ENCODE peak calls at places on chromosomes 6 and 20, in seven cellular contexts. P is left ventricle myocardium inferior, N is stomach, Q is pancreas, R is aorta, C is AG04450, A is lower lobe of right lung. W is an unnamed sample.
A peak's percentile ranks its signal among the peaks of the same experiment; 100 is the strongest.

GRCh38 chr20:49237531-49237930 is 18.3 kb downstream of the DDX27 start:
- DNase-seq in P (no peak), N (no peak), Q (no peak), R (no peak), C (no peak), A (no peak), W (no peak)

GRCh38 chr6:30206152-30206551 is 7.1 kb downstream of the TRIM26 start:
- DNase-seq in P (no peak), N (no peak), Q (no peak), R (no peak), C (no peak), A (no peak), W (no peak)

GRCh38 chr6:152462716-152463115 is 174.4 kb downstream of the SYNE1 start:
- DNase-seq in P (no peak), N (no peak), Q (no peak), R (no peak), C (no peak), A (no peak), W (no peak)

GRCh38 chr6:79984261-79984660 is 20.2 kb upstream of the TTK start:
- DNase-seq in P (no peak), N (no peak), Q (no peak), R (no peak), C (no peak), A (no peak), W (no peak)

GRCh38 chr6:13452346-13453171 is 34.8 kb downstream of the GFOD1 start:
- DNase-seq in P (no peak), N (no peak), Q (no peak), R (no peak), C (no peak), A (no peak), W (no peak)

GRCh38 chr6:35142578-35142977 is 1.4 kb upstream of the TCP11 start:
- DNase-seq in P (no peak), N (no peak), Q (no peak), R (no peak), C (no peak), A (no peak), W (no peak)

GRCh38 chr6:29647927-29648642 is 8.8 kb upstream of the MOG start:
- DNase-seq in P (no peak), N (no peak), Q (no peak), R (no peak), C (no peak), A (no peak), W (no peak)

GRCh38 chr6:18242062-18242851 is 22.1 kb downstream of the DEK start:
- DNase-seq in P (no peak), N (no peak), Q (no peak), R (no peak), C (peak; percentile 56), A (no peak), W (peak; percentile 74)

GRCh38 chr20:18258126-18258860 is 30.0 kb upstream of the ZNF133 start:
- DNase-seq in P (no peak), N (no peak), Q (no peak), R (no peak), C (no peak), A (no peak), W (no peak)

GRCh38 chr6:132814716-132815570 is 574 bp downstream of the RPS12 start:
- DNase-seq in P (no peak), N (no peak), Q (no peak), R (no peak), C (no peak), A (peak; percentile 57), W (no peak)

GRCh38 chr6:45052325-45052724 is 275.8 kb upstream of the RUNX2 start:
- DNase-seq in P (no peak), N (no peak), Q (no peak), R (no peak), C (no peak), A (no peak), W (no peak)

GRCh38 chr20:46088409-46089075 is 1.2 kb downstream of the NCOA5 start:
- DNase-seq in P (no peak), N (no peak), Q (no peak), R (no peak), C (no peak), A (no peak), W (no peak)

GRCh38 chr6:44263357-44264100 is 1.8 kb downstream of the NFKBIE start:
- DNase-seq in P (no peak), N (no peak), Q (no peak), R (no peak), C (no peak), A (no peak), W (no peak)

GRCh38 chr6:36751833-36752186 is 54.2 kb downstream of the RAB44 start:
- DNase-seq in P (no peak), N (no peak), Q (no peak), R (no peak), C (no peak), A (no peak), W (no peak)

GRCh38 chr6:104325341-104326172 is 534.2 kb downstream of the HACE1 start:
- DNase-seq in P (no peak), N (no peak), Q (no peak), R (no peak), C (no peak), A (no peak), W (no peak)

GRCh38 chr20:63224272-63225081 is 8.5 kb upstream of the YTHDF1 start:
- DNase-seq in P (peak; percentile 60), N (peak; percentile 74), Q (peak; percentile 87), R (peak; percentile 52), C (no peak), A (peak; percentile 34), W (no peak)

GRCh38 chr6:76481101-76481500 is 408.6 kb upstream of the IMPG1 start:
- DNase-seq in P (no peak), N (no peak), Q (no peak), R (no peak), C (no peak), A (no peak), W (no peak)
- H3K9me3 ChIP-seq in P (peaks cover 79% of the 10 kb centered on the region), N (peaks cover 13% of the 10 kb centered on the region), Q (no peaks in the 10 kb centered on the region), R (peaks cover 2% of the 10 kb centered on the region), C (peaks cover 17% of the 10 kb centered on the region), A (no peaks in the 10 kb centered on the region), W (no peaks in the 10 kb centered on the region)

GRCh38 chr20:38167466-38167850 is 2.4 kb upstream of the TGM2 start:
- DNase-seq in P (no peak), N (no peak), Q (no peak), R (no peak), C (no peak), A (no peak), W (no peak)

GRCh38 chr20:38166707-38167233 is 1.7 kb upstream of the TGM2 start:
- DNase-seq in P (no peak), N (no peak), Q (no peak), R (no peak), C (no peak), A (no peak), W (no peak)

GRCh38 chr20:38169636-38170035 is 4.6 kb upstream of the TGM2 start:
- DNase-seq in P (no peak), N (no peak), Q (no peak), R (no peak), C (no peak), A (no peak), W (no peak)

GRCh38 chr20:38168791-38169589 is 3.9 kb upstream of the TGM2 start:
- DNase-seq in P (no peak), N (peak; percentile 30), Q (no peak), R (no peak), C (no peak), A (peak; percentile 78), W (no peak)

DNA sequence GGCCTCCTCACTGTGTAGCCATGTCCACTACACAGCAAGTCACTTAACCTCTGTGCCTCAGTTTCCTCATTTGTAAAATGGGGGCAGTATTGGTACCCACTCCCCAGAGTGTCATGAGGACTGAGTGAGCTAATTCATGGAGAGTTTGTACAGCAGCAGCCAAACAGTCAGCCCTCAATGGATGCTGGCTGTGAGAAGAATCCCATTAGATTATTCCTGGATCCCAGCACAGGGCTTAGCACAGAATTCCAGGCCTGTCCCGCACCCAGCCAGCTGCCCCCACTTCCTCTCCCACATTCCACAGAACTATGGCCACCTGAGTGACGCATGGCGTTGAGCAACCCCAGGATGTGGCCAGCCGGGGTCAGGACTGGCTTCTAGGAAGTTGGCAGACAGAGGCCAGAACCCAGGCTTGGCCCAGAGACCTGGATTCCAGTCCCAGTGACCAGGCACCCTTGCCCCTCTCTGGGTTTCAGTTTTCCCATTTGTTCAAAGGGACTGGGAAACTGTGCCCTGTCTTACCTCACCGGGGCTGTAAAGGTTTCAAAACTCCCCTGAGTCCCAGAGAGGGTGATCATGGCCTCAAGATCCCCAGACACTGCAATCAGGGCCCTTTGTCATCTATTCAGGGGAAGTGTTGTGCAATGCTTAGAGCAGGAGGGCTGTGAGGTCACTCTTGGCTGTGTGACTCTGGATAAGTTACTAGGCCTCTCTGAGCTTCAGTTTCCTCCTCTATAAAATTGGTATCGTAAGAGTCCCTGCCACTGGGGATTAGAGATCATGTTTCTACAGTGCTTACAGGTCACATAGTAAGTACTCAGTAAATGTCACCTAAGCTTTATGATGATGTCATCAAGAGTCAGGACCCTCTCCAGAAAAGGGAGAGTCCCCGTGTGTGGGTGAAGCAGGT is 3.0 kb upstream of the TGM2 start:
- DNase-seq in P (peak; percentile 78), N (peak; percentile 51), Q (no peak), R (peak; percentile 93), C (peak; percentile 70), A (peak; percentile 82), W (peak; percentile 100)
- H3K27ac ChIP-seq in P (peak overlapping the region; percentile 66), N (no peak overlapping the region), Q (no peak overlapping the region), R (no peak overlapping the region), C (peak overlapping the region; percentile 91), A (peak overlapping the region; percentile 79), W (peak overlapping the region; percentile 97)

GRCh38 chr6:21450628-21451027 is 142.9 kb upstream of the SOX4 start:
- DNase-seq in P (no peak), N (no peak), Q (no peak), R (no peak), C (no peak), A (no peak), W (no peak)

GRCh38 chr6:21448485-21449109 is 145.0 kb upstream of the SOX4 start:
- DNase-seq in P (no peak), N (no peak), Q (no peak), R (no peak), C (no peak), A (no peak), W (no peak)

GRCh38 chr6:21444861-21445260 is 148.7 kb upstream of the SOX4 start:
- DNase-seq in P (no peak), N (no peak), Q (no peak), R (no peak), C (no peak), A (no peak), W (no peak)

GRCh38 chr6:21451546-21452013 is 142.0 kb upstream of the SOX4 start:
- DNase-seq in P (no peak), N (no peak), Q (no peak), R (no peak), C (no peak), A (no peak), W (no peak)

GRCh38 chr6:21447987-21448386 is 145.6 kb upstream of the SOX4 start:
- DNase-seq in P (no peak), N (no peak), Q (no peak), R (no peak), C (no peak), A (no peak), W (no peak)
- H3K4me3 ChIP-seq in P (no peak overlapping the region), N (no peak overlapping the region), Q (no peak overlapping the region), R (no peak overlapping the region), C (no peak overlapping the region), A (no peak overlapping the region), W (no peak overlapping the region)

GRCh38 chr6:144873653-144874378 is 588.7 kb downstream of the UTRN start:
- DNase-seq in P (no peak), N (no peak), Q (no peak), R (no peak), C (no peak), A (no peak), W (no peak)

GRCh38 chr6:144876689-144877088 is 591.6 kb downstream of the UTRN start:
- DNase-seq in P (no peak), N (no peak), Q (no peak), R (no peak), C (no peak), A (no peak), W (no peak)

GRCh38 chr6:144870796-144871195 is 585.7 kb downstream of the UTRN start:
- DNase-seq in P (no peak), N (no peak), Q (no peak), R (no peak), C (no peak), A (no peak), W (no peak)
- H3K9me3 ChIP-seq in P (peaks cover 8% of the 10 kb centered on the region), N (no peaks in the 10 kb centered on the region), Q (no peaks in the 10 kb centered on the region), R (no peaks in the 10 kb centered on the region), C (peaks cover 3% of the 10 kb centered on the region), A (no peaks in the 10 kb centered on the region), W (no peaks in the 10 kb centered on the region)